ENCODE peak calls at places on chromosomes 12 and 14, in six cellular contexts. N, R, B, S, M and Y are unnamed samples.

GRCh38 chr12:124273630-124274029 is 21.3 kb upstream of the RFLNA start:
- DNase-seq in B (no peak), N (no peak), R (peak), M (peak), S (no peak), Y (no peak)

GRCh38 chr14:83883732-83884131 is 1646.2 kb upstream of the FLRT2 start:
- DNase-seq in R (no peak), B (no peak), S (no peak), N (no peak), M (no peak), Y (no peak)

GRCh38 chr14:69559581-69560011 is 15.1 kb downstream of the CCDC177 start:
- DNase-seq in B (no peak), N (no peak), S (peak), R (no peak), M (no peak), Y (no peak)

GRCh38 chr14:105075364-105076295 is 10.4 kb upstream of the GPR132 start:
- DNase-seq in S (peak), M (no peak), B (no peak), N (no peak), R (peak), Y (no peak)

GRCh38 chr12:132488127-132489077 is 1.5 kb upstream of the FBRSL1 start:
- DNase-seq in S (no peak), R (no peak), M (no peak), N (no peak), B (peak), Y (no peak)

GRCh38 chr12:89343127-89343526 is 9.2 kb downstream of the DUSP6 start:
- DNase-seq in R (no peak), M (no peak), N (no peak), B (no peak), S (no peak), Y (no peak)

GRCh38 chr12:32586390-32586789 is 92.7 kb upstream of the DNM1L start:
- DNase-seq in S (no peak), M (peak), B (no peak), R (peak), N (no peak), Y (no peak)

GRCh38 chr12:47973870-47974269 is 10.5 kb downstream of the TMEM106C start:
- DNase-seq in S (no peak), M (no peak), B (no peak), R (no peak), N (no peak), Y (no peak)

GRCh38 chr12:12736759-12737676 is 19.9 kb downstream of the CDKN1B start:
- DNase-seq in S (no peak), B (no peak), M (no peak), N (no peak), R (peak), Y (no peak)

GRCh38 chr12:52975204-52975603 is 26.3 kb downstream of the KRT18 start:
- DNase-seq in B (no peak), S (no peak), M (no peak), R (peak), N (no peak), Y (no peak)

GRCh38 chr12:53107122-53107521 is 3.8 kb downstream of the SOAT2 start:
- DNase-seq in R (no peak), B (peak), S (no peak), N (no peak), M (no peak), Y (no peak)

GRCh38 chr14:32692441-32692840 is 246.2 kb upstream of the NPAS3 start:
- DNase-seq in N (no peak), B (no peak), S (no peak), M (no peak), R (no peak), Y (no peak)

GRCh38 chr14:61476737-61477410 is 155.5 kb downstream of the PRKCH start:
- DNase-seq in M (peak), S (no peak), N (no peak), R (peak), B (peak), Y (no peak)

GRCh38 chr14:70700955-70701354 is 59.2 kb downstream of the TTC9 start:
- DNase-seq in N (no peak), S (no peak), R (no peak), B (no peak), M (no peak), Y (no peak)

GRCh38 chr12:23950775-23951391 is 1.4 kb upstream of the SOX5 start:
- DNase-seq in N (no peak), M (no peak), R (no peak), B (no peak), S (peak), Y (no peak)

GRCh38 chr12:32366704-32367103 is 32.7 kb upstream of the FGD4 start:
- DNase-seq in M (no peak), R (no peak), S (no peak), N (no peak), B (no peak), Y (no peak)

GRCh38 chr12:60072911-60073310 is 477.1 kb downstream of the SLC16A7 start:
- DNase-seq in R (peak), S (no peak), B (no peak), M (peak), N (no peak), Y (no peak)

GRCh38 chr12:31832740-31833540 is 104.1 kb upstream of the AMN1 start:
- DNase-seq in B (no peak), S (no peak), M (no peak), N (peak), R (no peak), Y (no peak)

GRCh38 chr12:124684971-124685688 is 117.7 kb upstream of the NCOR2 start:
- DNase-seq in N (no peak), S (no peak), M (peak), R (peak), B (no peak), Y (no peak)

GRCh38 chr12:50401383-50402155 is 884 bp downstream of the LARP4 start:
- DNase-seq in B (no peak), S (no peak), N (no peak), M (peak), R (peak), Y (peak)

GRCh38 chr12:53561590-53561953 is 54.3 kb upstream of the NPFF start:
- DNase-seq in N (no peak), S (no peak), R (peak), B (no peak), M (peak), Y (no peak)

GRCh38 chr14:89955022-89955414 is 488 bp upstream of the EFCAB11 start:
- DNase-seq in B (no peak), N (no peak), S (no peak), M (no peak), R (no peak), Y (no peak)

GRCh38 chr12:19248929-19249602 is 119.5 kb downstream of the PLEKHA5 start:
- DNase-seq in N (no peak), B (no peak), S (no peak), R (peak), M (no peak), Y (no peak)

GRCh38 chr12:27284751-27285150 is 40.7 kb downstream of the STK38L start:
- DNase-seq in R (peak), N (no peak), B (no peak), M (no peak), S (no peak), Y (no peak)

GRCh38 chr12:117980621-117981020 is 11.8 kb upstream of the KSR2 start:
- DNase-seq in B (no peak), M (no peak), S (no peak), R (no peak), N (no peak), Y (no peak)

GRCh38 chr12:45688188-45688587 is 41.3 kb upstream of the ARID2 start:
- DNase-seq in M (no peak), B (no peak), S (no peak), R (peak), N (no peak), Y (no peak)

GRCh38 chr14:71289536-71289935 is 382.3 kb downstream of the PCNX1 start:
- DNase-seq in R (no peak), S (no peak), B (peak), M (no peak), N (no peak), Y (no peak)

GRCh38 chr12:40946612-40947194 is 241.4 kb upstream of the PDZRN4 start:
- DNase-seq in N (no peak), M (peak), S (no peak), R (peak), B (no peak), Y (no peak)

GRCh38 chr14:53509845-53510244 is 356.7 kb upstream of the DDHD1 start:
- DNase-seq in R (no peak), M (peak), N (no peak), S (no peak), B (peak), Y (no peak)

GRCh38 chr14:100239200-100239839 is 376 bp downstream of the YY1 start:
- DNase-seq in N (no peak), B (peak), R (no peak), M (no peak), S (no peak), Y (no peak)

GRCh38 chr12:77097846-77098245 is 32.5 kb upstream of the E2F7 start:
- DNase-seq in N (no peak), R (no peak), S (no peak), B (no peak), M (no peak), Y (no peak)